ENCODE peak calls at places on chromosomes 3 and 15, in five cellular contexts. One of them, this sample, is unnamed.

GRCh38 chr15:87929835-87930234 is 326.7 kb downstream of the NTRK3 start:
- DNase-seq in esophagus muscularis mucosa: no peak
- DNase-seq in K562: peak; percentile 42
- DNase-seq in stomach: no peak
- DNase-seq in GM12891: no peak
- DNase-seq in this sample: no peak

GRCh38 chr3:79639855-79640254 is 127.9 kb downstream of the ROBO1 start:
- DNase-seq in esophagus muscularis mucosa: no peak
- DNase-seq in stomach: no peak
- DNase-seq in GM12891: no peak
- DNase-seq in K562: no peak
- DNase-seq in this sample: no peak

GRCh38 chr3:55687526-55687925 is 200.4 kb upstream of the WNT5A start:
- DNase-seq in esophagus muscularis mucosa: no peak
- DNase-seq in K562: no peak
- DNase-seq in GM12891: no peak
- DNase-seq in stomach: no peak
- DNase-seq in this sample: no peak

GRCh38 chr15:80251505-80252280 is at the start of gene CTXND1:
- DNase-seq in GM12891: no peak
- DNase-seq in K562: no peak
- DNase-seq in stomach: no peak
- DNase-seq in esophagus muscularis mucosa: no peak
- DNase-seq in this sample: no peak

GRCh38 chr15:56537881-56538280 is 72.9 kb upstream of the MNS1 start:
- DNase-seq in K562: no peak
- DNase-seq in stomach: peak; percentile 39
- DNase-seq in GM12891: no peak
- DNase-seq in esophagus muscularis mucosa: no peak
- DNase-seq in this sample: no peak

GRCh38 chr15:66580643-66581042 is 14.8 kb upstream of the LCTL start:
- DNase-seq in GM12891: no peak
- DNase-seq in K562: no peak
- DNase-seq in esophagus muscularis mucosa: no peak
- DNase-seq in stomach: no peak
- DNase-seq in this sample: no peak

GRCh38 chr3:161969867-161970266 is 473.3 kb downstream of the OTOL1 start:
- DNase-seq in esophagus muscularis mucosa: no peak
- DNase-seq in K562: no peak
- DNase-seq in GM12891: no peak
- DNase-seq in stomach: no peak
- DNase-seq in this sample: no peak

GRCh38 chr3:119524931-119525662 is 26.8 kb downstream of the TIMMDC1 start:
- DNase-seq in GM12891: no peak
- DNase-seq in esophagus muscularis mucosa: no peak
- DNase-seq in K562: no peak
- DNase-seq in stomach: no peak
- DNase-seq in this sample: no peak

GRCh38 chr15:80710635-80711553 is 15.8 kb downstream of the ABHD17C start:
- DNase-seq in K562: no peak
- DNase-seq in esophagus muscularis mucosa: no peak
- DNase-seq in GM12891: no peak
- DNase-seq in stomach: no peak
- DNase-seq in this sample: no peak

GRCh38 chr15:95291878-95292472 is 1038.5 kb upstream of the NR2F2 start:
- DNase-seq in esophagus muscularis mucosa: no peak
- DNase-seq in K562: peak; percentile 58
- DNase-seq in stomach: no peak
- DNase-seq in GM12891: peak; percentile 6
- DNase-seq in this sample: no peak

GRCh38 chr3:114404590-114404989 is 110.8 kb downstream of the TIGIT start:
- DNase-seq in esophagus muscularis mucosa: no peak
- DNase-seq in stomach: no peak
- DNase-seq in K562: no peak
- DNase-seq in GM12891: no peak
- DNase-seq in this sample: no peak

GRCh38 chr3:171565671-171566070 is 105.5 kb upstream of the TNIK start:
- DNase-seq in stomach: no peak
- DNase-seq in K562: no peak
- DNase-seq in GM12891: no peak
- DNase-seq in esophagus muscularis mucosa: no peak
- DNase-seq in this sample: no peak

GRCh38 chr15:74263473-74263872 is 27.3 kb downstream of the CCDC33 start:
- DNase-seq in GM12891: no peak
- DNase-seq in K562: no peak
- DNase-seq in stomach: no peak
- DNase-seq in esophagus muscularis mucosa: no peak
- DNase-seq in this sample: no peak

GRCh38 chr3:83033123-83033522 is 1271.7 kb upstream of the GBE1 start:
- DNase-seq in K562: no peak
- DNase-seq in esophagus muscularis mucosa: no peak
- DNase-seq in GM12891: no peak
- DNase-seq in stomach: no peak
- DNase-seq in this sample: no peak

GRCh38 chr3:38507120-38507519 is 11.0 kb downstream of the EXOG start:
- DNase-seq in stomach: no peak
- DNase-seq in GM12891: no peak
- DNase-seq in esophagus muscularis mucosa: no peak
- DNase-seq in K562: no peak
- DNase-seq in this sample: no peak

DNA sequence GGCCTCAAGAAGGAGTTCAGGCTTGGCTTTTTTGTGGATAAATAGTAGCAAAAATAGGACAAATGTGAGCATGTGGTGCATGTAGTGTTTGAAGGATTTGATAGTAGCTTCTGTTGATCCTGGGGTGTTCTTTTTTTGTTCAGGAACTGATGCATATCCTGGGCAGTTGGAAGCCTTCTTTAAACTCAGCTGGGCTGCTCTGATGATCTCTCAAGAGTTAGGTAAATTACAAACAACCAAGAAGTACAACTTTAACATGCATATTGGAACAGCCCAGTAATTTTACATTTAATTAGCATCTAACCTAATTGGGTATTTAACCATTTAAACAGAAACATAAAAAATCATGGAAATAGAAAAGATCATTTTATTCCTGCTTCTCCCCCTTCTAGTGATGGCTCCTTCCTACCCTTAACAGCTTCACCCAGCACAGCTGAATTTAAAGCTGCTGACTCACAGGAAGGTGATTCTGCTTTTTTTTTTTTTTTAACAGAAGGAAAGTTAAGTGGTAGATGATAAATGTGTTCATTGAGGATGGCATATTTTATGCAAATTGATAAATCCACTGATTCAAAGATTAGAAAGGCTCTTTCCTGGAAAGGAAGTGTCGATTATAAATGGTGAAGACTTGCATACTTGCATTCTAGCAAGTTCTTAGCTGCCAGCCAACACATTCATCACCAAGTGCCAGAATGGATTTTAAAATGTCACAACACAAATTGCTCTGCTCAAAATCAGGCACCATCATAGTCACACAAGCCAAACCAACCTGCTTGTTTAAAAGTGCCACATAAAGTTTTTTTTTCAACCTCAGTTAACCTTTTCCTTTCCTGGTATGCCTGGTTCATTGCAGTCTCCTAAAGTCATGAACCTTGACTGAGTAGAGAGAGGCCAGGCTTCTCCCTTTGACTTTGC is 20.0 kb downstream of the SLC35G2 start:
- DNase-seq in esophagus muscularis mucosa: no peak
- DNase-seq in stomach: no peak
- DNase-seq in GM12891: no peak
- DNase-seq in K562: peak; percentile 26
- DNase-seq in this sample: no peak
- TF ChIP-seq POLR2AphosphoS5 in esophagus muscularis mucosa: peak; percentile 13
- TF ChIP-seq POLR2AphosphoS5 in stomach: no peak
- TF ChIP-seq POLR2AphosphoS5 in GM12891: no peak
- TF ChIP-seq POLR2AphosphoS5 in K562: no peak
- TF ChIP-seq POLR2AphosphoS5 in this sample: no peak

GRCh38 chr3:141876891-141877561 is 583 bp downstream of the ATP1B3 start:
- DNase-seq in GM12891: peak; percentile 25
- DNase-seq in stomach: peak; percentile 61
- DNase-seq in esophagus muscularis mucosa: no peak
- DNase-seq in K562: peak; percentile 59
- DNase-seq in this sample: no peak

GRCh38 chr3:141875374-141875892 is 1.0 kb upstream of the ATP1B3 start:
- DNase-seq in stomach: peak; percentile 86
- DNase-seq in GM12891: peak; percentile 66
- DNase-seq in esophagus muscularis mucosa: peak; percentile 97
- DNase-seq in K562: peak; percentile 82
- DNase-seq in this sample: peak; percentile 83

GRCh38 chr3:141876381-141876890 is at the start of gene ATP1B3:
- DNase-seq in GM12891: peak; percentile 84
- DNase-seq in esophagus muscularis mucosa: peak; percentile 92
- DNase-seq in K562: peak; percentile 90
- DNase-seq in stomach: peak; percentile 89
- DNase-seq in this sample: peak; percentile 67

GRCh38 chr3:141877911-141878310 is 1.5 kb downstream of the ATP1B3 start:
- DNase-seq in stomach: no peak
- DNase-seq in K562: no peak
- DNase-seq in GM12891: no peak
- DNase-seq in esophagus muscularis mucosa: no peak
- DNase-seq in this sample: no peak

DNA sequence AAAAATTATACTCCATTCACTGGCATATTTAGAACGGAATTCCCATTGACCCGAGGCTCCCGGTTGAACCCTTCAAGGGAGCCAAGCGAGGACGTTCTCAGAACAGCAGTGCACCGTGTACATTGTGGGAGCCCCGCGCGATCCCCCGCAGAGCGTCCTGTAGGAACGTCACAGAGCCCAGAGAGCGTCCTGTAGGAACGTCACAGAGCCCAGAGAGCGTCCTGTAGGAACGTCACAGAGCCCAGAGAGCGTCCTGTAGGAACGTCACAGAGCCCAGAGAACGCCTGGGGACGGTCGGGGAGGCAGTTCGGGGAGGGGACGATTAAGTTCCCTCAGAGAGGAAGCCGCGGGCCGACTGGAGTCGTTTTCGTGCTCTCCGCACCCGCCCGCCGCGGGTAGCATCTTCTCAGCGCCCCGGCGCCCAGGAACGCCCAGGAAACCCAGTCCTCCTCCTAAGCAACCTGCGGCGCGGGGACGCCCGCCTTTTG is 506 bp upstream of the ATP1B3 start:
- DNase-seq in GM12891: no peak
- DNase-seq in K562: no peak
- DNase-seq in esophagus muscularis mucosa: peak; percentile 93
- DNase-seq in stomach: peak; percentile 56
- DNase-seq in this sample: no peak
- TF ChIP-seq POLR2A in GM12891: peak; percentile 31
- TF ChIP-seq POLR2A in K562: peak; percentile 67
- TF ChIP-seq POLR2A in esophagus muscularis mucosa: no peak
- TF ChIP-seq POLR2A in stomach: peak; percentile 28
- TF ChIP-seq POLR2A in this sample: no peak

GRCh38 chr3:129577356-129577755 is 29.1 kb downstream of the PLXND1 start:
- DNase-seq in K562: no peak
- DNase-seq in GM12891: no peak
- DNase-seq in stomach: no peak
- DNase-seq in esophagus muscularis mucosa: no peak
- DNase-seq in this sample: no peak

GRCh38 chr3:129575987-129576364 is 30.5 kb downstream of the PLXND1 start:
- DNase-seq in GM12891: no peak
- DNase-seq in esophagus muscularis mucosa: no peak
- DNase-seq in K562: no peak
- DNase-seq in stomach: no peak
- DNase-seq in this sample: no peak

GRCh38 chr3:129575233-129575986 is 31.1 kb downstream of the PLXND1 start:
- DNase-seq in stomach: no peak
- DNase-seq in K562: no peak
- DNase-seq in GM12891: no peak
- DNase-seq in esophagus muscularis mucosa: no peak
- DNase-seq in this sample: no peak

GRCh38 chr3:129577925-129578742 is 28.3 kb downstream of the PLXND1 start:
- DNase-seq in K562: no peak
- DNase-seq in GM12891: peak; percentile 77
- DNase-seq in esophagus muscularis mucosa: no peak
- DNase-seq in stomach: no peak
- DNase-seq in this sample: no peak

GRCh38 chr3:129576514-129577345 is 29.7 kb downstream of the PLXND1 start:
- DNase-seq in K562: no peak
- DNase-seq in GM12891: peak; percentile 58
- DNase-seq in stomach: peak; percentile 76
- DNase-seq in esophagus muscularis mucosa: no peak
- DNase-seq in this sample: no peak
- TF ChIP-seq POLR2AphosphoS5 in K562: no peak
- TF ChIP-seq POLR2AphosphoS5 in GM12891: no peak
- TF ChIP-seq POLR2AphosphoS5 in stomach: peak; percentile 44
- TF ChIP-seq POLR2AphosphoS5 in esophagus muscularis mucosa: peak; percentile 14
- TF ChIP-seq POLR2AphosphoS5 in this sample: no peak

GRCh38 chr3:129571605-129572547 is 28.9 kb downstream of the H1-8 start:
- DNase-seq in stomach: no peak
- DNase-seq in K562: no peak
- DNase-seq in esophagus muscularis mucosa: no peak
- DNase-seq in GM12891: no peak
- DNase-seq in this sample: no peak
- TF ChIP-seq POLR2A in stomach: no peak
- TF ChIP-seq POLR2A in K562: no peak
- TF ChIP-seq POLR2A in esophagus muscularis mucosa: no peak
- TF ChIP-seq POLR2A in GM12891: no peak
- TF ChIP-seq POLR2A in this sample: no peak

GRCh38 chr3:12351145-12351544 is 62.3 kb downstream of the PPARG start:
- DNase-seq in esophagus muscularis mucosa: no peak
- DNase-seq in stomach: no peak
- DNase-seq in GM12891: no peak
- DNase-seq in K562: no peak
- DNase-seq in this sample: no peak

GRCh38 chr3:12352253-12352652 is 63.4 kb downstream of the PPARG start:
- DNase-seq in stomach: no peak
- DNase-seq in K562: no peak
- DNase-seq in GM12891: no peak
- DNase-seq in esophagus muscularis mucosa: no peak
- DNase-seq in this sample: no peak

GRCh38 chr3:12356175-12356574 is 67.3 kb downstream of the PPARG start:
- DNase-seq in GM12891: no peak
- DNase-seq in K562: no peak
- DNase-seq in stomach: no peak
- DNase-seq in esophagus muscularis mucosa: no peak
- DNase-seq in this sample: no peak

GRCh38 chr3:12356996-12357395 is 68.1 kb downstream of the PPARG start:
- DNase-seq in esophagus muscularis mucosa: no peak
- DNase-seq in GM12891: no peak
- DNase-seq in K562: no peak
- DNase-seq in stomach: no peak
- DNase-seq in this sample: no peak

GRCh38 chr3:12353796-12354505 is 65.1 kb downstream of the PPARG start:
- DNase-seq in esophagus muscularis mucosa: no peak
- DNase-seq in stomach: no peak
- DNase-seq in GM12891: no peak
- DNase-seq in K562: no peak
- DNase-seq in this sample: no peak
- TF ChIP-seq POLR2AphosphoS5 in esophagus muscularis mucosa: peak; percentile 31
- TF ChIP-seq POLR2AphosphoS5 in stomach: no peak
- TF ChIP-seq POLR2AphosphoS5 in GM12891: no peak
- TF ChIP-seq POLR2AphosphoS5 in K562: no peak
- TF ChIP-seq POLR2AphosphoS5 in this sample: peak; percentile 61